ENCODE peak calls at places on chromosome 1, in four cellular contexts. Q is stimulated activated CD8-positive, alpha-beta memory T cell treated with anti-CD3 and anti-CD28 coated beads, Interleukin-15, amount 100 ng/mL, for 1 hour; R is NCI-H226; D is fibroblast of the conjunctiva. S is an unnamed sample.

GRCh38 chr1:228838717-228839500 is 103.6 kb downstream of the RHOU start:
- DNase-seq in Q (no peak), R (peak), D (no peak), S (no peak)

GRCh38 chr1:2508751-2509150 is 17.6 kb downstream of the PANK4 start:
- DNase-seq in Q (no peak), R (no peak), D (no peak), S (no peak)

GRCh38 chr1:151547119-151547899 is 7.2 kb downstream of the TUFT1 start:
- DNase-seq in Q (no peak), R (peak), D (peak), S (peak)

GRCh38 chr1:24894002-24894401 is 36.1 kb downstream of the RUNX3 start:
- DNase-seq in Q (no peak), R (no peak), D (no peak), S (no peak)

GRCh38 chr1:79441243-79441642 is 434.7 kb upstream of the ADGRL4 start:
- DNase-seq in Q (no peak), R (no peak), D (no peak), S (no peak)

GRCh38 chr1:180213401-180214177 is 16.5 kb upstream of the LHX4 start:
- DNase-seq in Q (no peak), R (peak), D (no peak), S (no peak)

GRCh38 chr1:3902111-3902511 is 2.0 kb upstream of the C1orf174 start:
- DNase-seq in Q (no peak), R (no peak), D (no peak), S (no peak)

GRCh38 chr1:36605942-36606690 is 123.4 kb upstream of the CSF3R start:
- DNase-seq in Q (no peak), R (no peak), D (no peak), S (no peak)

GRCh38 chr1:79469121-79469520 is 462.6 kb upstream of the ADGRL4 start:
- DNase-seq in Q (no peak), R (no peak), D (no peak), S (no peak)

S was measured in AG09309.